ENCODE peak calls at places on chromosomes 5 and 9, in four cellular contexts. Y, N, B and L are unnamed samples.

GRCh38 chr9:135294826-135295225 is 184.8 kb upstream of the PPP1R26 start:
- DNase-seq in Y (no peak), N (no peak), B (no peak), L (no peak)

GRCh38 chr9:97412628-97413382 is 909 bp downstream of the TDRD7 start:
- DNase-seq in Y (peak; percentile 4), B (no peak), N (peak; percentile 7), L (no peak)

GRCh38 chr5:64229163-64229774 is 63.6 kb downstream of the RNF180 start:
- DNase-seq in Y (peak; percentile 45), B (no peak), N (peak; percentile 45), L (peak; percentile 51)

GRCh38 chr9:116792271-116792670 is 105.2 kb downstream of the TRIM32 start:
- DNase-seq in Y (no peak), B (no peak), N (no peak), L (no peak)

GRCh38 chr5:144391044-144391443 is 220.4 kb downstream of the KCTD16 start:
- DNase-seq in N (no peak), Y (no peak), B (no peak), L (no peak)

GRCh38 chr5:113119271-113119924 is 142.8 kb downstream of the DCP2 start:
- DNase-seq in N (no peak), Y (no peak), B (no peak), L (peak; percentile 50)

GRCh38 chr9:224540-225520 is 10.2 kb downstream of the DOCK8 start:
- DNase-seq in N (no peak), B (no peak), Y (peak; percentile 87), L (peak; percentile 86)

GRCh38 chr5:59418766-59419165 is 474.8 kb downstream of the PDE4D start:
- DNase-seq in B (no peak), Y (no peak), N (no peak), L (no peak)

GRCh38 chr5:156450778-156451177 is 123.8 kb downstream of the SGCD start:
- DNase-seq in Y (no peak), B (no peak), N (no peak), L (no peak)

GRCh38 chr5:2695200-2695891 is 56.1 kb downstream of the IRX2 start:
- DNase-seq in N (peak; percentile 63), Y (peak; percentile 33), B (no peak), L (peak; percentile 56)

GRCh38 chr9:109745335-109746283 is 34.4 kb upstream of the PALM2AKAP2 start:
- DNase-seq in Y (peak; percentile 16), B (peak; percentile 66), N (peak; percentile 73), L (peak; percentile 30)

GRCh38 chr5:33341316-33341715 is 99.4 kb upstream of the TARS1 start:
- DNase-seq in Y (no peak), N (no peak), B (no peak), L (no peak)

GRCh38 chr5:168778536-168778935 is 199.4 kb upstream of the PANK3 start:
- DNase-seq in B (no peak), N (no peak), Y (no peak), L (no peak)

GRCh38 chr5:141223112-141223783 is at the start of gene PCDHB14:
- DNase-seq in B (no peak), Y (peak; percentile 25), N (no peak), L (peak; percentile 13)

GRCh38 chr9:98369896-98370295 is 114.4 kb upstream of the TBC1D2 start:
- DNase-seq in Y (no peak), B (no peak), N (no peak), L (no peak)

GRCh38 chr9:117365438-117365837 is 49.4 kb downstream of the ASTN2 start:
- DNase-seq in N (no peak), B (no peak), Y (no peak), L (no peak)

GRCh38 chr5:157478726-157479125 is 18.7 kb downstream of the NIPAL4 start:
- DNase-seq in B (no peak), Y (no peak), N (no peak), L (no peak)

GRCh38 chr9:1929722-1930621 is 85.2 kb upstream of the SMARCA2 start:
- DNase-seq in B (no peak), N (no peak), Y (no peak), L (no peak)

GRCh38 chr5:58849995-58850667 is 267.3 kb downstream of the RAB3C start:
- DNase-seq in N (peak; percentile 28), B (peak; percentile 82), Y (peak; percentile 45), L (peak; percentile 44)

GRCh38 chr9:127858041-127858512 is 3.6 kb upstream of the ENG start:
- DNase-seq in N (no peak), Y (no peak), B (no peak), L (no peak)

GRCh38 chr9:78439192-78439865 is 142.4 kb downstream of the PSAT1 start:
- DNase-seq in B (peak; percentile 79), Y (peak; percentile 84), N (peak; percentile 90), L (peak; percentile 61)

GRCh38 chr5:139104577-139105271 is 93.4 kb downstream of the SIL1 start:
- DNase-seq in N (peak; percentile 91), Y (peak; percentile 82), B (no peak), L (peak; percentile 59)

GRCh38 chr5:32160228-32160627 is 13.9 kb downstream of the GOLPH3 start:
- DNase-seq in B (no peak), Y (no peak), N (no peak), L (no peak)

GRCh38 chr9:137304383-137305059 is 2.5 kb upstream of the NRARP start:
- DNase-seq in Y (no peak), B (no peak), N (no peak), L (no peak)

GRCh38 chr5:148653840-148654781 is at the start of gene HTR4:
- DNase-seq in N (no peak), B (no peak), Y (no peak), L (no peak)

GRCh38 chr5:139796061-139796806 is 626 bp downstream of the PSD2 start:
- DNase-seq in Y (no peak), B (no peak), N (no peak), L (no peak)

GRCh38 chr5:138466900-138467710 is 1.8 kb downstream of the EGR1 start:
- DNase-seq in N (peak; percentile 9), Y (no peak), B (no peak), L (no peak)

GRCh38 chr5:58019614-58020013 is 440.3 kb downstream of the PLK2 start:
- DNase-seq in N (no peak), Y (no peak), B (peak; percentile 58), L (no peak)

GRCh38 chr9:131330814-131331600 is 41.5 kb downstream of the PLPP7 start:
- DNase-seq in B (no peak), N (no peak), Y (no peak), L (no peak)

GRCh38 chr5:158737536-158738027 is 362.1 kb downstream of the EBF1 start:
- DNase-seq in N (no peak), B (no peak), Y (no peak), L (no peak)

GRCh38 chr5:50667653-50668403 is 1.4 kb downstream of the PARP8 start:
- DNase-seq in B (peak; percentile 78), N (peak; percentile 65), Y (peak; percentile 68), L (peak; percentile 55)

GRCh38 chr9:111599948-111600343 is 499 bp upstream of the PTGR1 start:
- DNase-seq in N (no peak), B (no peak), Y (no peak), L (no peak)
- H3K4me3 ChIP-seq in N (peak overlapping the region; percentile 76), B (peak overlapping the region; percentile 82), Y (peak overlapping the region; percentile 73), L (peak overlapping the region; percentile 72)

GRCh38 chr5:123882305-123882704 is 370.3 kb downstream of the CSNK1G3 start:
- DNase-seq in Y (no peak), N (peak; percentile 5), B (no peak), L (no peak)

GRCh38 chr5:123881791-123882244 is 369.8 kb downstream of the CSNK1G3 start:
- DNase-seq in N (peak; percentile 32), Y (peak; percentile 54), B (no peak), L (peak; percentile 62)

GRCh38 chr5:123882946-123883345 is 371.0 kb downstream of the CSNK1G3 start:
- DNase-seq in Y (peak; percentile 5), B (no peak), N (peak; percentile 4), L (peak; percentile 26)

GRCh38 chr5:123879071-123879470 is 367.1 kb downstream of the CSNK1G3 start:
- DNase-seq in B (no peak), Y (no peak), N (no peak), L (no peak)

DNA sequence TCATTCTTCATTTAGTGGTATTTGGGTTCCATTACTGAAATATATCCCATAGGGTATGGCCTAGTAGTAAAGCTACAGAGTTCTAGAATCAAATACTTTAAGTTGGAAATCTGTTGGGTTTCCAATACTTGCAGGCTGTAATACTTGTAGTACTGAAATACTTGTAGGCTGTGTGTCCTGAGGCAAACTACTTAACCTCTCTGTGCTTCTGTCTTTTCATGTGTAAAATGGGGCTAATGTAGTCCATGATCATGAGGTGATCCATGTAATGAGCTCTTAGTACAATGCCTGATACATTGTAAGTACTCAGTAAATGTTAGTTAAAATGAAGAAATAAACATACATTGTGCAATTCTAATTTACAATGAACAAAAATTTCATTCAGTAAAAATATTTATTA is 368.9 kb downstream of the CSNK1G3 start:
- DNase-seq in N (no peak), B (no peak), Y (no peak), L (no peak)
- H3K4me3 ChIP-seq in N (no peak overlapping the region), B (no peak overlapping the region), Y (no peak overlapping the region), L (no peak overlapping the region)

DNA sequence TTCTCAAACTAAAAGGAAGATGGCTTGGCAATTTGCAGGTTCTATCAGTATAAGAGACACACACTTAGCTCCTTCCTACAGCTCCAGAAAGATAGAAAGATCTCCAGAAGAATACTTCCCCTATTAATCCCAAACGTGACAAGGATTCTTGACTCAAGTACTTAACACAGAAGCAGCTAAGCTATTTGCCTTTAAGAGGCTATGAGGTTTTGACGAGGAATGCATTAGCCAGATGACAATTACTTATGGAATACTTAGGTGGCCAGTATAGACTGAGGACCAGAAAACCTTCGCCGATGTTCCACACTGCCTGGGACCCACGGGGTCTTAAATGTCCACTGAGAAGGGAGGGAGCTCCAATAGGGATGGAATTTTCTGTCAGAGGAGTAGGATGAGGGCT is 340.5 kb upstream of the KIF2A start:
- DNase-seq in Y (no peak), B (no peak), N (no peak), L (no peak)
- H3K4me3 ChIP-seq in Y (no peak overlapping the region), B (no peak overlapping the region), N (no peak overlapping the region), L (no peak overlapping the region)

GRCh38 chr5:19987594-19988345 is at the start of gene CDH18:
- DNase-seq in N (peak; percentile 63), B (no peak), Y (peak; percentile 69), L (peak; percentile 28)
- H3K4me3 ChIP-seq in N (peak within 1 kb of the TSS; percentile 46), B (no peak within 1 kb of the TSS), Y (peak within 1 kb of the TSS; percentile 41), L (no peak within 1 kb of the TSS)

GRCh38 chr5:78597068-78597857 is 51.3 kb downstream of the LHFPL2 start:
- DNase-seq in B (no peak), Y (peak; percentile 77), N (peak; percentile 88), L (peak; percentile 89)
- H3K4me3 ChIP-seq in B (no peak overlapping the region), Y (no peak overlapping the region), N (no peak overlapping the region), L (no peak overlapping the region)

DNA sequence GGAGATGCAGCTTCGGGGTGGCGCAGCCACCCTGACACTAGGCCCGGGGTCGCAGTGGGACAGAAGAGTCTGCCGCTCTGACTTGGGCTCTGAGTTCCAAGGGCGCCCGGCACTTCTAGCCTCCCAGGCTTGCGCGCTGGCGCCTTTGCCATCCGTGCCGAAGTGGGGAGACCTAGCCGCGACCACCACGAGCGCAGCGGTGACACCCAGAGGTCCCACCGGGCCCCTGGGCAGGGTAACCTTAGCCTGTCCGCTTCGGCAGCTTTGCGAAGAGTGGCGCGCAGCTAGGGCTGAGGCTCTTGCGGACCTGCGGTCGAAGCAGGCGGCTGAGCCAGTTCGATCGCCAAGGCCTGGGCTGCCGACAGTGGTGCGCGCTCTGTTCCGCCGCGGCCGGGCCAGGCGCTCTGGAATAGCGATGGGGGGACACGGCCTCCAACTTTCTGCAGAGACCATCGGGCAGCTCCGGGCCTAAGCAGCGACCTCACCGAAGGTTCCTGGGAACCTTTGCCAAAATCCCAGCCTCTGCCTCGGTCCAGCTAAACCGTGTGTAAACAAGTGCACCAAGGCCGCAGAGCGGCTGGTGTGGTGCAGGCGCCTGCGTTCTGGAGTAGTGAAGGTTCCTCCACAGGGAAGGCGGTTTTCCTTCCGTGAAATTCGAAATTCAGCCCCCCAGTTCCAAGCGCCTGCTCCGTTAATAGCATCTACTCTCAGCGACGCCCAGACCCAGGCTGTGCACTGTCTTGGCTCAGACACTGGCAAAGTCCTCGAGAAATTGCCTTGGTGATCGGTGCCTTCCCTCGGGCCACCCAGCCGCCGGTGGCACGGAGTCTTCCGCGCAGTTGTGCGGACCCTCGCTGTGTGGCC is 7.4 kb downstream of the TLX3 start:
- DNase-seq in B (no peak), Y (no peak), N (peak; percentile 26), L (no peak)
- H3K4me3 ChIP-seq in B (no peak overlapping the region), Y (no peak overlapping the region), N (no peak overlapping the region), L (no peak overlapping the region)